ENCODE peak calls at places on chromosome 21, in four cellular contexts. One of them, this sample, is unnamed. For H3K4me1, the result is how much of the 10 kb centered on the place peaks cover.

GRCh38 chr21:36700961-36701911 is 2.3 kb downstream of the SIM2 start:
- DNase-seq in psoas muscle: no peak
- DNase-seq in HCT116: no peak
- DNase-seq in cardiac muscle cell: no peak
- DNase-seq in this sample: no peak

GRCh38 chr21:37225440-37225839 is 41.7 kb downstream of the VPS26C start:
- DNase-seq in psoas muscle: no peak
- DNase-seq in HCT116: no peak
- DNase-seq in cardiac muscle cell: no peak
- DNase-seq in this sample: no peak

GRCh38 chr21:36323032-36323431 is 3.0 kb downstream of the MORC3 start:
- DNase-seq in psoas muscle: no peak
- DNase-seq in HCT116: no peak
- DNase-seq in cardiac muscle cell: no peak
- DNase-seq in this sample: no peak

GRCh38 chr21:37413553-37414291 is 47.1 kb downstream of the DYRK1A start:
- DNase-seq in psoas muscle: no peak
- DNase-seq in HCT116: no peak
- DNase-seq in cardiac muscle cell: no peak
- DNase-seq in this sample: no peak

GRCh38 chr21:27058673-27059365 is 91.9 kb upstream of the ADAMTS5 start:
- DNase-seq in psoas muscle: no peak
- DNase-seq in HCT116: no peak
- DNase-seq in cardiac muscle cell: no peak
- DNase-seq in this sample: no peak

GRCh38 chr21:43644609-43645008 is 14.7 kb downstream of the HSF2BP start:
- DNase-seq in psoas muscle: no peak
- DNase-seq in HCT116: no peak
- DNase-seq in cardiac muscle cell: peak
- DNase-seq in this sample: peak

GRCh38 chr21:31265293-31265692 is 78.8 kb downstream of the TIAM1 start:
- DNase-seq in psoas muscle: peak
- DNase-seq in HCT116: no peak
- DNase-seq in cardiac muscle cell: no peak
- DNase-seq in this sample: no peak

GRCh38 chr21:45524756-45525152 is 17.5 kb downstream of the SLC19A1 start:
- DNase-seq in psoas muscle: no peak
- DNase-seq in HCT116: no peak
- DNase-seq in cardiac muscle cell: no peak
- DNase-seq in this sample: no peak

GRCh38 chr21:45301521-45302081 is 13.9 kb upstream of the POFUT2 start:
- DNase-seq in psoas muscle: peak
- DNase-seq in HCT116: no peak
- DNase-seq in cardiac muscle cell: no peak
- DNase-seq in this sample: no peak

GRCh38 chr21:19523731-19524130 is 1120.1 kb upstream of the TMPRSS15 start:
- DNase-seq in psoas muscle: no peak
- DNase-seq in HCT116: no peak
- DNase-seq in cardiac muscle cell: no peak
- DNase-seq in this sample: no peak

GRCh38 chr21:25688284-25689035 is 46.2 kb downstream of the ATP5PF start:
- DNase-seq in psoas muscle: no peak
- DNase-seq in HCT116: no peak
- DNase-seq in cardiac muscle cell: no peak
- DNase-seq in this sample: no peak

GRCh38 chr21:33374080-33374873 is 28.9 kb upstream of the IFNGR2 start:
- DNase-seq in psoas muscle: no peak
- DNase-seq in HCT116: peak
- DNase-seq in cardiac muscle cell: peak
- DNase-seq in this sample: peak

GRCh38 chr21:31732891-31733520 is 1.1 kb upstream of the SCAF4 start:
- DNase-seq in psoas muscle: no peak
- DNase-seq in HCT116: no peak
- DNase-seq in cardiac muscle cell: peak
- DNase-seq in this sample: no peak

GRCh38 chr21:44057055-44057454 is 44.9 kb downstream of the TRAPPC10 start:
- DNase-seq in psoas muscle: no peak
- DNase-seq in HCT116: no peak
- DNase-seq in cardiac muscle cell: no peak
- DNase-seq in this sample: no peak

GRCh38 chr21:44399955-44400790 is 46.8 kb downstream of the TRPM2 start:
- DNase-seq in psoas muscle: no peak
- DNase-seq in HCT116: no peak
- DNase-seq in cardiac muscle cell: no peak
- DNase-seq in this sample: no peak

GRCh38 chr21:45003331-45004058 is 63.7 kb downstream of the SLX9 start:
- DNase-seq in psoas muscle: peak
- DNase-seq in HCT116: no peak
- DNase-seq in cardiac muscle cell: no peak
- DNase-seq in this sample: no peak

GRCh38 chr21:43929217-43929971 is 64.4 kb downstream of the AGPAT3 start:
- DNase-seq in psoas muscle: peak
- DNase-seq in HCT116: no peak
- DNase-seq in cardiac muscle cell: no peak
- DNase-seq in this sample: no peak

GRCh38 chr21:31912501-31912900 is 39.7 kb downstream of the HUNK start:
- DNase-seq in psoas muscle: no peak
- DNase-seq in HCT116: no peak
- DNase-seq in cardiac muscle cell: no peak
- DNase-seq in this sample: no peak

GRCh38 chr21:43267391-43268085 is 98.7 kb downstream of the CRYAA start:
- DNase-seq in psoas muscle: no peak
- DNase-seq in HCT116: no peak
- DNase-seq in cardiac muscle cell: no peak
- DNase-seq in this sample: no peak

GRCh38 chr21:45022348-45022675 is 52.1 kb upstream of the ADARB1 start:
- DNase-seq in psoas muscle: peak
- DNase-seq in HCT116: no peak
- DNase-seq in cardiac muscle cell: no peak
- DNase-seq in this sample: no peak

GRCh38 chr21:36134820-36135390 is at the start of gene CBR3:
- DNase-seq in psoas muscle: peak
- DNase-seq in HCT116: no peak
- DNase-seq in cardiac muscle cell: peak
- DNase-seq in this sample: peak

GRCh38 chr21:26041441-26042180 is 129.0 kb downstream of the APP start:
- DNase-seq in psoas muscle: no peak
- DNase-seq in HCT116: no peak
- DNase-seq in cardiac muscle cell: no peak
- DNase-seq in this sample: no peak

GRCh38 chr21:45147473-45148315 is 73.3 kb downstream of the ADARB1 start:
- DNase-seq in psoas muscle: no peak
- DNase-seq in HCT116: no peak
- DNase-seq in cardiac muscle cell: no peak
- DNase-seq in this sample: peak

GRCh38 chr21:43939443-43940328 is 72.4 kb upstream of the TRAPPC10 start:
- DNase-seq in psoas muscle: no peak
- DNase-seq in HCT116: no peak
- DNase-seq in cardiac muscle cell: no peak
- DNase-seq in this sample: no peak

GRCh38 chr21:26916799-26917198 is 50.1 kb downstream of the ADAMTS5 start:
- DNase-seq in psoas muscle: no peak
- DNase-seq in HCT116: no peak
- DNase-seq in cardiac muscle cell: no peak
- DNase-seq in this sample: no peak

GRCh38 chr21:25283720-25284119 is 323.6 kb downstream of the MRPL39 start:
- DNase-seq in psoas muscle: no peak
- DNase-seq in HCT116: no peak
- DNase-seq in cardiac muscle cell: peak
- DNase-seq in this sample: peak

GRCh38 chr21:44793269-44794030 is 8.2 kb downstream of the UBE2G2 start:
- DNase-seq in psoas muscle: peak
- DNase-seq in HCT116: peak
- DNase-seq in cardiac muscle cell: peak
- DNase-seq in this sample: peak

GRCh38 chr21:37193006-37193405 is 74.1 kb downstream of the VPS26C start:
- DNase-seq in psoas muscle: no peak
- DNase-seq in HCT116: no peak
- DNase-seq in cardiac muscle cell: no peak
- DNase-seq in this sample: no peak

GRCh38 chr21:46284722-46285121 is 689 bp downstream of the MCM3AP start:
- DNase-seq in psoas muscle: no peak
- DNase-seq in HCT116: no peak
- DNase-seq in cardiac muscle cell: no peak
- DNase-seq in this sample: no peak

GRCh38 chr21:33844104-33844889 is 71.3 kb downstream of the ATP5PO start:
- DNase-seq in psoas muscle: no peak
- DNase-seq in HCT116: no peak
- DNase-seq in cardiac muscle cell: peak
- DNase-seq in this sample: peak

GRCh38 chr21:30882907-30883597 is 1.7 kb upstream of the KRTAP11-1 start:
- DNase-seq in psoas muscle: no peak
- DNase-seq in HCT116: no peak
- DNase-seq in cardiac muscle cell: no peak
- DNase-seq in this sample: no peak

GRCh38 chr21:40760811-40761210 is 86.1 kb downstream of the DSCAM start:
- DNase-seq in psoas muscle: no peak
- DNase-seq in HCT116: no peak
- DNase-seq in cardiac muscle cell: no peak
- DNase-seq in this sample: no peak

GRCh38 chr21:27837933-27838332 is 871.0 kb upstream of the ADAMTS5 start:
- DNase-seq in psoas muscle: no peak
- DNase-seq in HCT116: no peak
- DNase-seq in cardiac muscle cell: no peak
- DNase-seq in this sample: no peak

GRCh38 chr21:45865106-45865835 is 116.3 kb upstream of the COL6A1 start:
- DNase-seq in psoas muscle: no peak
- DNase-seq in HCT116: no peak
- DNase-seq in cardiac muscle cell: peak
- DNase-seq in this sample: peak

GRCh38 chr21:32494946-32495703 is 82.6 kb downstream of the EVA1C start:
- DNase-seq in psoas muscle: no peak
- DNase-seq in HCT116: no peak
- DNase-seq in cardiac muscle cell: peak
- DNase-seq in this sample: peak

GRCh38 chr21:26739189-26739588 is 106.0 kb downstream of the ADAMTS1 start:
- DNase-seq in psoas muscle: no peak
- DNase-seq in HCT116: no peak
- DNase-seq in cardiac muscle cell: peak
- DNase-seq in this sample: no peak

GRCh38 chr21:37268186-37268503 is 1.0 kb upstream of the VPS26C start:
- DNase-seq in psoas muscle: no peak
- DNase-seq in HCT116: no peak
- DNase-seq in cardiac muscle cell: no peak
- DNase-seq in this sample: no peak

GRCh38 chr21:43029785-43030184 is 45.9 kb downstream of the CBS start:
- DNase-seq in psoas muscle: no peak
- DNase-seq in HCT116: no peak
- DNase-seq in cardiac muscle cell: no peak
- DNase-seq in this sample: no peak

GRCh38 chr21:41933259-41934079 is 20.3 kb downstream of the C2CD2 start:
- DNase-seq in psoas muscle: no peak
- DNase-seq in HCT116: no peak
- DNase-seq in cardiac muscle cell: peak
- DNase-seq in this sample: no peak
- H3K4me1 ChIP-seq in psoas muscle: under half
- H3K4me1 ChIP-seq in HCT116: under half
- H3K4me1 ChIP-seq in cardiac muscle cell: under half
- H3K4me1 ChIP-seq in this sample: under half

DNA sequence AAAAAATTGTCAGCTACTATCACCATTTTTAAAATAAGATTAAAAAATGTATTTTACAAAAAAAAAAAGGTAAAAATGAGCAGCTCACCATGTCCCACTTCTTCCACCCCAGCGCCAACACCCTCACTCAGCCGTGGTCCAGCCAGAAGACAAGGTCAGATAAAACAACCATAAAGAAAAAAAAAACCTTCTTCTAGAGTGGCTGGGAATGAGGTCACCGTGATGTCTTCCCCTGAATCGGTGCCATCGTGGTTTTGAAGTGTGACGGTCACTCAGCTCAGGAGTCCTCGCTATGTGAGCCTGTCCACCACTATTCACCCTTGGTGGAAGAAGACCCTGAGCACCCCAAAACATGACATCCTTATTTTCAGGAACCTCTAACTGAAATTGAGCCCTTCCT is 38.1 kb downstream of the B3GALT5 start:
- DNase-seq in psoas muscle: no peak
- DNase-seq in HCT116: no peak
- DNase-seq in cardiac muscle cell: no peak
- DNase-seq in this sample: no peak
- H3K27ac ChIP-seq in psoas muscle: no peak
- H3K27ac ChIP-seq in HCT116: no peak
- H3K27ac ChIP-seq in cardiac muscle cell: no peak
- H3K27ac ChIP-seq in this sample: no peak

GRCh38 chr21:16419188-16419874 is 689.5 kb downstream of the USP25 start:
- DNase-seq in psoas muscle: peak
- DNase-seq in HCT116: no peak
- DNase-seq in cardiac muscle cell: peak
- DNase-seq in this sample: peak

GRCh38 chr21:16418663-16419062 is 688.9 kb downstream of the USP25 start:
- DNase-seq in psoas muscle: no peak
- DNase-seq in HCT116: no peak
- DNase-seq in cardiac muscle cell: no peak
- DNase-seq in this sample: no peak

GRCh38 chr21:16420086-16420724 is 690.4 kb downstream of the USP25 start:
- DNase-seq in psoas muscle: peak
- DNase-seq in HCT116: no peak
- DNase-seq in cardiac muscle cell: peak
- DNase-seq in this sample: peak

GRCh38 chr21:16422702-16423101 is 692.9 kb downstream of the USP25 start:
- DNase-seq in psoas muscle: no peak
- DNase-seq in HCT116: no peak
- DNase-seq in cardiac muscle cell: peak
- DNase-seq in this sample: no peak

GRCh38 chr21:16418211-16418610 is 688.4 kb downstream of the USP25 start:
- DNase-seq in psoas muscle: no peak
- DNase-seq in HCT116: no peak
- DNase-seq in cardiac muscle cell: peak
- DNase-seq in this sample: no peak
- H3K4me3 ChIP-seq in psoas muscle: peak
- H3K4me3 ChIP-seq in HCT116: no peak
- H3K4me3 ChIP-seq in cardiac muscle cell: no peak
- H3K4me3 ChIP-seq in this sample: no peak

DNA sequence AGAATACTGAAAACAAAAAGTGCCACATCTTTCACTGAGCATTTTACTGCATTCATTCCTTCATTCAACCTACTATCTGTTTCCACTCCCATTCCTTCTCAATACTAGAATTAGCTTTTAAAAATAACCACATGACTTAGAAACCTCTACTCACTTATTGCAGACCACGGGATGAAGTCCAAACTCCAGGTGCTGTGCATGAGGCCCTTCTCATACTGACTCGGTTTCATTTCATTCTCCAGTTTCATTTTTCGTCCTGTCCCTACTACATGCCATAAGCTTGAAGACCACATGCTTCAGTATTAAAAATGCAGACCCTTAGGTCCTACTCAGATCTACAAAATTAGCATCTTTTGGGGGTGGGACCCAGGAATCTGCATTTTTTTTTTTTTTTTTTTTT is 2.3 kb upstream of the BACH1 start:
- DNase-seq in psoas muscle: no peak
- DNase-seq in HCT116: no peak
- DNase-seq in cardiac muscle cell: no peak
- DNase-seq in this sample: no peak
- H3K4me1 ChIP-seq in psoas muscle: under half
- H3K4me1 ChIP-seq in HCT116: under half
- H3K4me1 ChIP-seq in cardiac muscle cell: under half
- H3K4me1 ChIP-seq in this sample: under half